ENCODE peak calls at places on chromosomes 3 and 15, in five cellular contexts. One of them, this sample, is unnamed. For H3K4me1, the result is how much of the 10 kb centered on the place peaks cover.

GRCh38 chr3:150255416-150255815 is 152.7 kb upstream of the TSC22D2 start:
- DNase-seq in PC-9: no peak
- DNase-seq in psoas muscle: peak
- DNase-seq in suprapubic skin: peak
- DNase-seq in neuronal stem cell: no peak
- DNase-seq in this sample: no peak

GRCh38 chr3:131072845-131073244 is 46.2 kb downstream of the NEK11 start:
- DNase-seq in PC-9: no peak
- DNase-seq in psoas muscle: no peak
- DNase-seq in suprapubic skin: peak
- DNase-seq in neuronal stem cell: no peak
- DNase-seq in this sample: no peak

GRCh38 chr15:25742008-25742407 is 121.1 kb downstream of the ATP10A start:
- DNase-seq in PC-9: no peak
- DNase-seq in psoas muscle: no peak
- DNase-seq in suprapubic skin: no peak
- DNase-seq in neuronal stem cell: peak
- DNase-seq in this sample: peak

GRCh38 chr3:52507359-52507758 is 12.2 kb downstream of the STAB1 start:
- DNase-seq in PC-9: peak
- DNase-seq in psoas muscle: no peak
- DNase-seq in suprapubic skin: no peak
- DNase-seq in neuronal stem cell: no peak
- DNase-seq in this sample: peak

GRCh38 chr15:101455291-101455916 is 34.1 kb downstream of the PCSK6 start:
- DNase-seq in PC-9: no peak
- DNase-seq in psoas muscle: peak
- DNase-seq in suprapubic skin: no peak
- DNase-seq in neuronal stem cell: no peak
- DNase-seq in this sample: no peak

GRCh38 chr3:146709969-146710368 is 104.8 kb upstream of the PLSCR5 start:
- DNase-seq in PC-9: no peak
- DNase-seq in psoas muscle: no peak
- DNase-seq in suprapubic skin: no peak
- DNase-seq in neuronal stem cell: no peak
- DNase-seq in this sample: no peak

GRCh38 chr3:177610677-177611654 is 413.7 kb upstream of the TBL1XR1 start:
- DNase-seq in PC-9: peak
- DNase-seq in psoas muscle: no peak
- DNase-seq in suprapubic skin: no peak
- DNase-seq in neuronal stem cell: no peak
- DNase-seq in this sample: no peak

GRCh38 chr15:90903733-90904536 is 833 bp downstream of the MAN2A2 start:
- DNase-seq in PC-9: no peak
- DNase-seq in psoas muscle: no peak
- DNase-seq in suprapubic skin: no peak
- DNase-seq in neuronal stem cell: no peak
- DNase-seq in this sample: no peak

GRCh38 chr15:41609123-41609522 is 50.1 kb downstream of the TYRO3 start:
- DNase-seq in PC-9: no peak
- DNase-seq in psoas muscle: no peak
- DNase-seq in suprapubic skin: no peak
- DNase-seq in neuronal stem cell: no peak
- DNase-seq in this sample: no peak

DNA sequence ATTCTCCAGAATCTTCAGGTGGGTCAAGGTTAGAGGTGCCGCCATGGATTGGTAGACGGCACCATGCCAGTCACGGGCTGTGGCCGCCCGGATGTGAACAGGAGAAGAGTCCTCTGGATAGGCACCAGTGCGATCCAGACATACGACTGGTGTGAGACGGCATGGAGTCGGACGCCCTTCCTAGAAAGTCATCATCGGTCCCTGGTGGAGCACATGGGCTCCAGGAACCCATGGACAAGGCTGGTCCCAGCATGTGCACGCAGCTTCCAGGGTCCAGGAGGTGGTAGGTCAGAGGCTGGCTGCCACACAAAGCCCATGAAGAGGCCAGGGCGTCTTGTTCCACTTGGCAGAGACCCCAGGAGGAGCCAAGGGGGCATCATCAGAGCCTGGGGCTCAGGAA is 276.1 kb upstream of the LRRC3B start:
- DNase-seq in PC-9: no peak
- DNase-seq in psoas muscle: no peak
- DNase-seq in suprapubic skin: no peak
- DNase-seq in neuronal stem cell: no peak
- DNase-seq in this sample: no peak
- H3K27ac ChIP-seq in PC-9: no peak
- H3K27ac ChIP-seq in psoas muscle: no peak
- H3K27ac ChIP-seq in suprapubic skin: no peak
- H3K27ac ChIP-seq in neuronal stem cell: no peak
- H3K27ac ChIP-seq in this sample: no peak

GRCh38 chr3:126258670-126259069 is 78.3 kb upstream of the ALDH1L1 start:
- DNase-seq in PC-9: peak
- DNase-seq in psoas muscle: no peak
- DNase-seq in suprapubic skin: no peak
- DNase-seq in neuronal stem cell: no peak
- DNase-seq in this sample: no peak

GRCh38 chr3:126257984-126258383 is 77.6 kb upstream of the ALDH1L1 start:
- DNase-seq in PC-9: no peak
- DNase-seq in psoas muscle: no peak
- DNase-seq in suprapubic skin: no peak
- DNase-seq in neuronal stem cell: no peak
- DNase-seq in this sample: no peak

GRCh38 chr3:126262227-126262626 is 81.8 kb upstream of the ALDH1L1 start:
- DNase-seq in PC-9: no peak
- DNase-seq in psoas muscle: no peak
- DNase-seq in suprapubic skin: no peak
- DNase-seq in neuronal stem cell: no peak
- DNase-seq in this sample: no peak

GRCh38 chr3:126261037-126261436 is 80.7 kb upstream of the ALDH1L1 start:
- DNase-seq in PC-9: no peak
- DNase-seq in psoas muscle: peak
- DNase-seq in suprapubic skin: peak
- DNase-seq in neuronal stem cell: no peak
- DNase-seq in this sample: peak

DNA sequence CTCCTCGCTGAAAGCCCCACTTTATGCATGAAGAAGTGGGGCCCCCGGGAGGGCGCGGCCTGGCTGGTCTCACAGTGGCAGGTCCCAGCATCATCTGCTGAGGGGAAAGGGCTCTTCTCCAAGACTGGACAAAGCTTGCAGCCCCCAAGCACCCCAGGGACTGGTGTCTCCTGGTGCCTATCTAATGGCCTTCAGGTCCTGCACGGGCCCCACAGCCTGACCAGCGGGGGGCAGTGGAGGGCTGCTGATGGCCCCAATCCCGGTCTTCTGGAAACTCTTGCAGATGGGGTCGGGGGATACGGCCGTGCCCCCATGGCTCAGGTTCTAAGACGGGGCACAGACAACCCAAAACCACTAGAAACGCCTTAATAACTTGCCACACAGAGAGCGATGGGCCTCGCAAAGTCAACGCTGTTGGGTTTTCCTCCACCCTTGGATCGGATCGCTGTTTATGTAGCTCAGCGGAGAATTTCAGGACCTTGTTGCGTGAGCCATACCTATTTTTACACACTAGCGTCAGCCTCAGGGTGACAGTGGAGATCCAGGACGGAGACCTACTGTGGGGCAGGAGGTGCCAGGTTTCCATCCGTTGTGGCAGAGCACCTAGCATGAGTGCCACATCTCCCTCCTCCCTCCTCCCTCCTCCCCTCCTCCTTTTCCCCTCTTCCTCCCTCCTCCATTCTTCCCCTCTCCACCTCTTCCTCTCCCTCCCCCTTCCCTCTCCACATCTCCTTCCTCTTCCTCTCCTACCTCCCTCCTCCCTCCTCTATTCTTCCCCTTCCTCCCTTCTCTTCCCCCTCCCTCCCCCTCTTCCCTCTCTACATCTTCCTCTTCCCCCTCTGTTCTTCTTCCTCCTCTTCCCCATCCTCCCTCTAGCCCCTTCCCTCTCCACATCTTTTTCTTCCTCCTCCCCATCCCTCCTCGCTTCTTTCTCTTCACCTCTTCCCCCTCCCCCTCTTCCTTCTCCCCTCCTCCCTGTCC is 79.3 kb upstream of the ALDH1L1 start:
- DNase-seq in PC-9: peak
- DNase-seq in psoas muscle: peak
- DNase-seq in suprapubic skin: no peak
- DNase-seq in neuronal stem cell: no peak
- DNase-seq in this sample: no peak
- H3K4me3 ChIP-seq in PC-9: no peak
- H3K4me3 ChIP-seq in psoas muscle: peak
- H3K4me3 ChIP-seq in suprapubic skin: no peak
- H3K4me3 ChIP-seq in neuronal stem cell: no peak
- H3K4me3 ChIP-seq in this sample: no peak

GRCh38 chr15:66763186-66764066 is 61.4 kb downstream of the SMAD6 start:
- DNase-seq in PC-9: peak
- DNase-seq in psoas muscle: peak
- DNase-seq in suprapubic skin: peak
- DNase-seq in neuronal stem cell: no peak
- DNase-seq in this sample: peak
- H3K4me1 ChIP-seq in PC-9: half or more
- H3K4me1 ChIP-seq in psoas muscle: under half
- H3K4me1 ChIP-seq in suprapubic skin: half or more
- H3K4me1 ChIP-seq in neuronal stem cell: under half
- H3K4me1 ChIP-seq in this sample: half or more

GRCh38 chr3:113783463-113783862 is 36.6 kb downstream of the ATP6V1A start:
- DNase-seq in PC-9: peak
- DNase-seq in psoas muscle: no peak
- DNase-seq in suprapubic skin: no peak
- DNase-seq in neuronal stem cell: no peak
- DNase-seq in this sample: peak
- H3K27ac ChIP-seq in PC-9: peak
- H3K27ac ChIP-seq in psoas muscle: peak
- H3K27ac ChIP-seq in suprapubic skin: peak
- H3K27ac ChIP-seq in neuronal stem cell: no peak
- H3K27ac ChIP-seq in this sample: peak